ENCODE peak calls at places on chromosomes 2 and 18, in four cellular contexts. One of them, this sample, is unnamed.

GRCh38 chr2:71882949-71883472 is 264.7 kb downstream of the CYP26B1 start:
- DNase-seq in mammary epithelial cell: peak; percentile 80
- DNase-seq in upper lobe of right lung: peak; percentile 79
- DNase-seq in IMR-90: peak; percentile 78
- DNase-seq in this sample: peak; percentile 29

GRCh38 chr2:43648979-43649701 is 12.1 kb downstream of the PLEKHH2 start:
- DNase-seq in upper lobe of right lung: no peak
- DNase-seq in mammary epithelial cell: no peak
- DNase-seq in IMR-90: peak; percentile 69
- DNase-seq in this sample: no peak

GRCh38 chr2:162301151-162301804 is 17.2 kb downstream of the IFIH1 start:
- DNase-seq in IMR-90: peak; percentile 75
- DNase-seq in upper lobe of right lung: no peak
- DNase-seq in mammary epithelial cell: peak; percentile 33
- DNase-seq in this sample: peak; percentile 11

GRCh38 chr18:54269924-54270844 is 867 bp downstream of the POLI start:
- DNase-seq in mammary epithelial cell: peak; percentile 71
- DNase-seq in upper lobe of right lung: no peak
- DNase-seq in IMR-90: peak; percentile 18
- DNase-seq in this sample: peak; percentile 74

GRCh38 chr18:181711-182110 is 23.4 kb downstream of the USP14 start:
- DNase-seq in IMR-90: no peak
- DNase-seq in mammary epithelial cell: no peak
- DNase-seq in upper lobe of right lung: no peak
- DNase-seq in this sample: no peak

GRCh38 chr18:23689616-23690504 is 607 bp downstream of the LAMA3 start:
- DNase-seq in upper lobe of right lung: peak; percentile 74
- DNase-seq in IMR-90: no peak
- DNase-seq in mammary epithelial cell: peak; percentile 19
- DNase-seq in this sample: peak; percentile 17

GRCh38 chr2:12251121-12251520 is 465.6 kb upstream of the TRIB2 start:
- DNase-seq in mammary epithelial cell: no peak
- DNase-seq in IMR-90: no peak
- DNase-seq in upper lobe of right lung: no peak
- DNase-seq in this sample: no peak

GRCh38 chr2:160175169-160176130 is 24.6 kb downstream of the ITGB6 start:
- DNase-seq in mammary epithelial cell: peak; percentile 57
- DNase-seq in upper lobe of right lung: no peak
- DNase-seq in IMR-90: no peak
- DNase-seq in this sample: no peak

GRCh38 chr2:155980941-155981561 is 351.5 kb downstream of the NR4A2 start:
- DNase-seq in mammary epithelial cell: no peak
- DNase-seq in IMR-90: no peak
- DNase-seq in upper lobe of right lung: no peak
- DNase-seq in this sample: no peak

GRCh38 chr2:54660752-54661151 is 62.7 kb upstream of the EML6 start:
- DNase-seq in upper lobe of right lung: no peak
- DNase-seq in IMR-90: no peak
- DNase-seq in mammary epithelial cell: no peak
- DNase-seq in this sample: no peak
- TF ChIP-seq CTCF in upper lobe of right lung: no peak
- TF ChIP-seq CTCF in IMR-90: no peak
- TF ChIP-seq CTCF in mammary epithelial cell: no peak
- TF ChIP-seq CTCF in this sample: no peak

DNA sequence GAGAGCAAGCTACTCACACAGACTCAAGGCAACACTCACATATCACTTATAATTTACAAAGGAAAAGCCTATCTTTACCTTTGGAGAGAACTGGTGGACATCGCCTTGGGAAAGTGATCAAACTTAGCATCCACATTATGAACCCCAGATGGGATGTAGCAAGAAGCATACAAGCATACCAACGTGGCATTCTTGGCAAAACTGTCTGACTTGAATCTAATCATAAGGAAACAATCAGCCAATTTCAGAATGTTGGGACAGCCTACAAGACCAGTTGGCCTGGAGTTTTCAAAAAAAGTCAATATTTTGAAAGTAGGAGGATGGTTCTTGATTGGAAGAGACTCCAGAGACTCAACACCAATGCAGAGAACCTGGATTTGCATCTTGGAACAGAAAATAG is 79.1 kb upstream of the PMAIP1 start:
- DNase-seq in mammary epithelial cell: no peak
- DNase-seq in IMR-90: peak; percentile 34
- DNase-seq in upper lobe of right lung: no peak
- DNase-seq in this sample: no peak
- H3K4me1 ChIP-seq in mammary epithelial cell: no peaks in the 10 kb centered on the region
- H3K4me1 ChIP-seq in IMR-90: peaks cover 4% of the 10 kb centered on the region
- H3K4me1 ChIP-seq in upper lobe of right lung: no peaks in the 10 kb centered on the region
- H3K4me1 ChIP-seq in this sample: peaks cover 9% of the 10 kb centered on the region

DNA sequence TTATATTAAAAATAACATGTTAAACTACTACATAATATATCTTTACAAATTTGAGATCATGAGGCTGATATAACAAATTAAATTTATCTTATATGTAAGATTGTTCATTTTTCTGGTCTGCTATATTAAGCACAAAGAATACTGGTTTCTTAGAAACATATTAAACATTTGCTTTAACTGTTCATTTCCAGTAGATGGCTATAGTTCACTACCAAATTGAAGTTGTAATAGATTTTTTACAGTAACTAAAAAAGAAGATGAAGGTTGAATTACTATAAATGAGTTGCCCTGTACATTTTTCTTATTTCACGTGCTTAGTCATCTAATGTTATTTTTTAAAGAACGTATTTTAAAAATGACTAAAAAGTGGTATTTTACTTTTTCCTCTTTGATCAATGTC is 57.0 kb downstream of the ZNF407 start:
- DNase-seq in mammary epithelial cell: no peak
- DNase-seq in upper lobe of right lung: no peak
- DNase-seq in IMR-90: peak; percentile 66
- DNase-seq in this sample: no peak
- TF ChIP-seq CTCF in mammary epithelial cell: peak; percentile 35
- TF ChIP-seq CTCF in upper lobe of right lung: peak; percentile 22
- TF ChIP-seq CTCF in IMR-90: peak; percentile 60
- TF ChIP-seq CTCF in this sample: peak; percentile 30

DNA sequence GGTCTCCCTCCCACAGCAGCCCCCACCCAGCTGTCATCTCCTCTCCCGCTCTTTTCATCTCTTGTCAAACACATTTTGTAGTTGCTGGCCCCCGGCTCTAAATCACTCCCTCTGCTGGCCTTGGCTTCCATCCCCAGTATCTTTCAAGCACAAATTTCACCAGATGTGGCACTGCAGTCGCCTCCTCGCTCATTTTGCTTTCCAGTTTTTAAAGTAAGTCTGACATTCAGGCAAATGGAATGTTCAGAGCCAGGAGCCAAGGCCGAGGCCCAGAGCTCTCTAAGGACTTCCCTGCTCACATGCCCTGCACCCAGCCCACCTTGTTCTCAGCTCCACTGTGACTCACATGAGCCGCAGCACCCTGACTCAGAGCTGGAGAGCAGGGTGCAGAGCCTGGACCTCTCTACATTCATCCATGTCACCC is 158.4 kb downstream of the GALNT14 start:
- DNase-seq in upper lobe of right lung: no peak
- DNase-seq in IMR-90: peak; percentile 13
- DNase-seq in mammary epithelial cell: peak; percentile 97
- DNase-seq in this sample: peak; percentile 41
- H3K4me1 ChIP-seq in upper lobe of right lung: peaks cover 3% of the 10 kb centered on the region
- H3K4me1 ChIP-seq in IMR-90: no peaks in the 10 kb centered on the region
- H3K4me1 ChIP-seq in mammary epithelial cell: peaks cover 17% of the 10 kb centered on the region
- H3K4me1 ChIP-seq in this sample: peaks cover 12% of the 10 kb centered on the region

DNA sequence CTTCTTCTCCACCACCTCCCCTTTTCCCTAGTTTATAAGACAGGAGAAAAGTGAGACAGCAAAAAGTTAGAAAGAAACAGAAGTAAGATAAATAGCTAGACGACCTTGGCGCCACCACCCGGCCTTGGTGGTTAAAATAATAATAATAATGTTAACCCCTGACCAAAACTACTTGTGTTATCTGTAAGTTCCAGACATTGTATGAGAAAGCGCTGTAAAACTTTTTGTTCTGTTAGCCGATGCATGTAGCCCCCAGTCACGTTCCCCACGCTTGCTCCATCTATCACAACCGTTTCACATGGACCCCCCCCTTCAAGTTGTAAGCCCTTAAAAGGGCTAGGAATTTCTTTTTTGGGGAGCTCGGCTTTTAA is 1.5 kb upstream of the BUB1 start:
- DNase-seq in IMR-90: no peak
- DNase-seq in mammary epithelial cell: no peak
- DNase-seq in upper lobe of right lung: peak; percentile 64
- DNase-seq in this sample: no peak
- TF ChIP-seq CTCF in IMR-90: peak; percentile 17
- TF ChIP-seq CTCF in mammary epithelial cell: peak; percentile 21
- TF ChIP-seq CTCF in upper lobe of right lung: no peak
- TF ChIP-seq CTCF in this sample: peak; percentile 4

GRCh38 chr18:36045241-36045999 is 21.9 kb downstream of the RPRD1A start:
- DNase-seq in upper lobe of right lung: no peak
- DNase-seq in mammary epithelial cell: peak; percentile 69
- DNase-seq in IMR-90: no peak
- DNase-seq in this sample: no peak
- H3K4me1 ChIP-seq in upper lobe of right lung: peaks cover 7% of the 10 kb centered on the region
- H3K4me1 ChIP-seq in mammary epithelial cell: peaks cover 5% of the 10 kb centered on the region
- H3K4me1 ChIP-seq in IMR-90: no peaks in the 10 kb centered on the region
- H3K4me1 ChIP-seq in this sample: no peaks in the 10 kb centered on the region

DNA sequence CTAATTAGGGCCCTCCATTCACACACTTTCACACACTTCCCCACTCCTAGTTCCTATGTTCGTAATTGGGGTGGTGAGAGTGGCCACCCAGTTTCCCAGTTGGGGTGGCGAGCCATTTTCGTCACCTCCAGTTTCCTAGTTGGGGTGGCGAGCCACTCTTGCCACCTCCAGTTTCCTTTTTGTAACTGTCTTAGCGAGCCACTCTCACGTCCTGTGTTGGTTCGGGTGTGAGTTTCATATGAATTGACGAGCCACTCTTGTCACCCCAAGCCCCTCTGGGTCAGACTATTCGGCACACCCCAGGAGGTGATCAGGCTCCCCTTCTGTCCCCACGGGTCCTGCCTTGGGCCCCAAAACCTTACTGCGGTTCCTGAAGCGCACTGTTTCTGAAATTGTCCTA is 14.0 kb downstream of the CYP20A1 start:
- DNase-seq in IMR-90: no peak
- DNase-seq in mammary epithelial cell: no peak
- DNase-seq in upper lobe of right lung: no peak
- DNase-seq in this sample: no peak
- TF ChIP-seq CTCF in IMR-90: no peak
- TF ChIP-seq CTCF in mammary epithelial cell: no peak
- TF ChIP-seq CTCF in upper lobe of right lung: no peak
- TF ChIP-seq CTCF in this sample: no peak

GRCh38 chr2:28901202-28901601 is 6.7 kb downstream of the WDR43 start:
- DNase-seq in upper lobe of right lung: no peak
- DNase-seq in mammary epithelial cell: no peak
- DNase-seq in IMR-90: no peak
- DNase-seq in this sample: no peak

GRCh38 chr2:28895189-28895893 is 874 bp downstream of the WDR43 start:
- DNase-seq in IMR-90: peak; percentile 54
- DNase-seq in mammary epithelial cell: peak; percentile 84
- DNase-seq in upper lobe of right lung: peak; percentile 73
- DNase-seq in this sample: peak; percentile 48

GRCh38 chr2:28896906-28897305 is 2.4 kb downstream of the WDR43 start:
- DNase-seq in mammary epithelial cell: peak; percentile 70
- DNase-seq in IMR-90: peak; percentile 71
- DNase-seq in upper lobe of right lung: no peak
- DNase-seq in this sample: peak; percentile 44

GRCh38 chr2:28894470-28895188 is at the start of gene WDR43:
- DNase-seq in upper lobe of right lung: peak; percentile 99
- DNase-seq in IMR-90: peak; percentile 99
- DNase-seq in mammary epithelial cell: peak; percentile 98
- DNase-seq in this sample: peak; percentile 100

GRCh38 chr2:28898048-28898447 is 3.6 kb downstream of the WDR43 start:
- DNase-seq in IMR-90: no peak
- DNase-seq in upper lobe of right lung: no peak
- DNase-seq in mammary epithelial cell: no peak
- DNase-seq in this sample: no peak
- H3K4me1 ChIP-seq in IMR-90: peaks cover 2% of the 10 kb centered on the region
- H3K4me1 ChIP-seq in upper lobe of right lung: peaks cover 21% of the 10 kb centered on the region
- H3K4me1 ChIP-seq in mammary epithelial cell: peaks cover 21% of the 10 kb centered on the region
- H3K4me1 ChIP-seq in this sample: peaks cover 57% of the 10 kb centered on the region

This sample was measured in A549.